ENCODE peak calls at places on chromosomes 6 and 20, in seven cellular contexts. W is HepG2, R is H1, A is HCT116, U is SK-N-SH, D is GM12878, B is K562. C is an unnamed sample.

GRCh38 chr6:141764388-141764787 is 368.3 kb upstream of the GJE1 start:
- DNase-seq in W (no peak), R (no peak), A (no peak), U (no peak), D (no peak), B (no peak), C (no peak)

GRCh38 chr6:133337312-133337711 is 96.2 kb downstream of the EYA4 start:
- DNase-seq in W (no peak), R (no peak), A (no peak), U (no peak), D (no peak), B (no peak), C (no peak)

GRCh38 chr6:33091957-33092356 is 16.2 kb downstream of the HLA-DPB1 start:
- DNase-seq in W (peak), R (peak), A (peak), U (peak), D (no peak), B (no peak), C (no peak)

GRCh38 chr6:151095538-151096254 is 144.1 kb upstream of the AKAP12 start:
- DNase-seq in W (peak), R (no peak), A (no peak), U (no peak), D (no peak), B (no peak), C (no peak)

GRCh38 chr6:85685713-85686112 is 43.0 kb upstream of the SYNCRIP start:
- DNase-seq in W (no peak), R (no peak), A (no peak), U (no peak), D (peak), B (no peak), C (no peak)

GRCh38 chr20:50413088-50413500 is 97.1 kb upstream of the PTPN1 start:
- DNase-seq in W (peak), R (no peak), A (no peak), U (no peak), D (no peak), B (no peak), C (no peak)

GRCh38 chr20:57659789-57660509 is 39.7 kb upstream of the ZBP1 start:
- DNase-seq in W (no peak), R (peak), A (no peak), U (peak), D (no peak), B (no peak), C (no peak)

GRCh38 chr6:170131351-170131750 is 159.5 kb downstream of the DLL1 start:
- DNase-seq in W (no peak), R (no peak), A (no peak), U (no peak), D (no peak), B (no peak), C (no peak)

GRCh38 chr6:163878656-163879055 is 464.1 kb downstream of the QKI start:
- DNase-seq in W (no peak), R (no peak), A (no peak), U (no peak), D (no peak), B (no peak), C (no peak)

GRCh38 chr6:161254754-161255253 is 19.1 kb downstream of the AGPAT4 start:
- DNase-seq in W (no peak), R (no peak), A (no peak), U (peak), D (no peak), B (peak), C (no peak)

GRCh38 chr6:161265975-161266374 is 7.9 kb downstream of the AGPAT4 start:
- DNase-seq in W (no peak), R (peak), A (no peak), U (no peak), D (no peak), B (no peak), C (no peak)

GRCh38 chr20:1702855-1703254 is 45.3 kb upstream of the SIRPG start:
- DNase-seq in W (no peak), R (no peak), A (no peak), U (no peak), D (no peak), B (no peak), C (no peak)

GRCh38 chr6:20542927-20543602 is 8.8 kb downstream of the CDKAL1 start:
- DNase-seq in W (peak), R (no peak), A (no peak), U (no peak), D (peak), B (no peak), C (peak)

GRCh38 chr6:2942916-2943563 is 28.3 kb downstream of the SERPINB6 start:
- DNase-seq in W (no peak), R (peak), A (no peak), U (no peak), D (no peak), B (no peak), C (no peak)

GRCh38 chr20:53157443-53158408 is 185.6 kb downstream of the TSHZ2 start:
- DNase-seq in W (peak), R (peak), A (peak), U (no peak), D (no peak), B (peak), C (no peak)

GRCh38 chr6:11288065-11288464 is 55.6 kb upstream of the NEDD9 start:
- DNase-seq in W (no peak), R (no peak), A (no peak), U (no peak), D (no peak), B (no peak), C (peak)

GRCh38 chr6:30394139-30394538 is 49.2 kb downstream of the RPP21 start:
- DNase-seq in W (no peak), R (no peak), A (no peak), U (no peak), D (no peak), B (no peak), C (peak)

GRCh38 chr6:30443657-30444450 is 45.5 kb upstream of the HLA-E start:
- DNase-seq in W (no peak), R (no peak), A (no peak), U (no peak), D (no peak), B (no peak), C (no peak)

GRCh38 chr6:135534773-135535380 is 37.3 kb upstream of the AHI1 start:
- DNase-seq in W (no peak), R (no peak), A (no peak), U (no peak), D (no peak), B (no peak), C (no peak)

GRCh38 chr6:14037402-14038277 is 79.9 kb upstream of the CD83 start:
- DNase-seq in W (no peak), R (no peak), A (no peak), U (no peak), D (no peak), B (no peak), C (no peak)

GRCh38 chr6:14039038-14039437 is 78.5 kb upstream of the CD83 start:
- DNase-seq in W (no peak), R (no peak), A (no peak), U (no peak), D (no peak), B (peak), C (no peak)

GRCh38 chr6:14036911-14037310 is 80.7 kb upstream of the CD83 start:
- DNase-seq in W (no peak), R (no peak), A (no peak), U (no peak), D (no peak), B (no peak), C (no peak)

GRCh38 chr6:14040042-14040441 is 77.5 kb upstream of the CD83 start:
- DNase-seq in W (peak), R (no peak), A (no peak), U (no peak), D (no peak), B (peak), C (no peak)

DNA sequence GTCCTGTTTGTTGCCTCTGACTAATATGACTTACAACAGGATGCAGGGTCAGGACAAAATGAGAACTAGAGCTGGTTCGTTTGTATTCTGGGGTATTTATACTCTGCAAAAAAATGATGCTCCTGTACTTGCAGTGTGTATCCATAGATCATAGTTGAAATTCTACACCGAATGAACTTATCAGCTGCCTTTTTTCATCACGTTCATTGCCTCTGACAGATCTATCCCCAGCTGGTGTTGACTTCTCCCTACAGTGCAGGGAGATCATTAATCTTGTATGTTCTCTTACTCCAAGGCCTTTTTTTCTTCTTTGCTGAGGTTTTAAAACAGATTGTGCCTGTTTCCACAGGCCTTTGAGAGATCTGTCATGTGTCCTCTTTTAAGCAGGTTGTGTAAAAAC is 78.9 kb upstream of the CD83 start:
- DNase-seq in W (no peak), R (no peak), A (no peak), U (no peak), D (no peak), B (no peak), C (no peak)
- TF ChIP-seq JUND in W (no peak), R (no peak), A (no peak), U (peak), D (no peak), B (no peak), C (no peak)

GRCh38 chr20:7459123-7459522 is 481.1 kb downstream of the HAO1 start:
- DNase-seq in W (no peak), R (no peak), A (no peak), U (no peak), D (no peak), B (no peak), C (no peak)
- TF ChIP-seq JUND in W (no peak), R (no peak), A (no peak), U (no peak), D (no peak), B (no peak), C (no peak)

DNA sequence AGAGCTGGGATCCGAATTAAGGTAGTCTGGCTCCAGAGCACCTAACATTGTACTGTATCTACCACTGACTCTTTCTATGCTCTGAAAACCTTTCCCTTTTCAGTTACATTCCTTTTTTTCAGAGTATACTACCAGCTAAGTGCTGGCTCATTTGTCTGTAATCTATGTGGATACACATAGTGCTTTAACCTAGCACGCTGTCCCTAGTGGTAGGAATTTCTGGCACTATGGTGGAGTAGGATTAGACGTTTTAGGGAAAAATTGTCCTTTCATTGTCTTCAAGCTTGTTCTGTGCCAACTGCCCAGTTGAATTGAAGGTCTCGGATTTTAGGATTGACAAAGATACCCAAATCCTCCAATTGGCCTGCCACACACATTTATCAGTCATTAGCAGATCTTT is 259.1 kb upstream of the FERMT1 start:
- DNase-seq in W (peak), R (no peak), A (no peak), U (peak), D (no peak), B (no peak), C (peak)
- TF ChIP-seq JUND in W (no peak), R (no peak), A (no peak), U (no peak), D (no peak), B (no peak), C (no peak)

GRCh38 chr20:25233016-25233772 is 14.7 kb upstream of the PYGB start:
- DNase-seq in W (peak), R (no peak), A (no peak), U (no peak), D (no peak), B (peak), C (peak)
- TF ChIP-seq JUND in W (peak), R (no peak), A (no peak), U (no peak), D (no peak), B (no peak), C (no peak)